ENCODE peak calls at places on chromosomes 4 and X, in six cellular contexts. One of them, this sample, is unnamed.

GRCh38 chr4:15400911-15401671 is 26.7 kb upstream of the C1QTNF7 start:
- DNase-seq in EL: peak
- DNase-seq in NCI-H2081: no peak
- DNase-seq in mesenchymal stem cell: peak
- DNase-seq in endothelial cell: no peak
- DNase-seq in NCI-H1092 treated with DMSO at 0.1 percent for 48 hours: no peak
- DNase-seq in this sample: no peak

GRCh38 chr4:3402409-3403103 is 39.2 kb upstream of the HGFAC start:
- DNase-seq in EL: peak
- DNase-seq in NCI-H2081: no peak
- DNase-seq in mesenchymal stem cell: peak
- DNase-seq in endothelial cell: no peak
- DNase-seq in NCI-H1092 treated with DMSO at 0.1 percent for 48 hours: no peak
- DNase-seq in this sample: no peak

GRCh38 chr4:125265846-125266245 is 48.9 kb upstream of the FAT4 start:
- DNase-seq in EL: no peak
- DNase-seq in NCI-H2081: no peak
- DNase-seq in mesenchymal stem cell: no peak
- DNase-seq in endothelial cell: no peak
- DNase-seq in NCI-H1092 treated with DMSO at 0.1 percent for 48 hours: no peak
- DNase-seq in this sample: no peak

GRCh38 chrX:13658602-13659001 is 5.7 kb downstream of the TCEANC start:
- DNase-seq in EL: peak
- DNase-seq in NCI-H2081: peak
- DNase-seq in mesenchymal stem cell: peak
- DNase-seq in endothelial cell: no peak
- DNase-seq in NCI-H1092 treated with DMSO at 0.1 percent for 48 hours: peak
- DNase-seq in this sample: peak

GRCh38 chr4:166144607-166145006 is 271.6 kb downstream of the TLL1 start:
- DNase-seq in EL: peak
- DNase-seq in NCI-H2081: no peak
- DNase-seq in mesenchymal stem cell: no peak
- DNase-seq in endothelial cell: no peak
- DNase-seq in NCI-H1092 treated with DMSO at 0.1 percent for 48 hours: no peak
- DNase-seq in this sample: no peak

GRCh38 chr4:48139688-48140087 is 5.6 kb upstream of the TXK start:
- DNase-seq in EL: peak
- DNase-seq in NCI-H2081: peak
- DNase-seq in mesenchymal stem cell: peak
- DNase-seq in endothelial cell: no peak
- DNase-seq in NCI-H1092 treated with DMSO at 0.1 percent for 48 hours: no peak
- DNase-seq in this sample: no peak

GRCh38 chr4:42417491-42417890 is 20.2 kb downstream of the SHISA3 start:
- DNase-seq in EL: no peak
- DNase-seq in NCI-H2081: no peak
- DNase-seq in mesenchymal stem cell: no peak
- DNase-seq in endothelial cell: no peak
- DNase-seq in NCI-H1092 treated with DMSO at 0.1 percent for 48 hours: no peak
- DNase-seq in this sample: no peak

GRCh38 chr4:54100607-54101189 is 735 bp downstream of the GSX2 start:
- DNase-seq in EL: peak
- DNase-seq in NCI-H2081: no peak
- DNase-seq in mesenchymal stem cell: no peak
- DNase-seq in endothelial cell: no peak
- DNase-seq in NCI-H1092 treated with DMSO at 0.1 percent for 48 hours: no peak
- DNase-seq in this sample: no peak

GRCh38 chr4:99946346-99947189 is at the start of gene DNAJB14:
- DNase-seq in EL: peak
- DNase-seq in NCI-H2081: peak
- DNase-seq in mesenchymal stem cell: peak
- DNase-seq in endothelial cell: peak
- DNase-seq in NCI-H1092 treated with DMSO at 0.1 percent for 48 hours: peak
- DNase-seq in this sample: peak

GRCh38 chrX:137166591-137166990 is 132.8 kb upstream of the GPR101 start:
- DNase-seq in EL: no peak
- DNase-seq in NCI-H2081: no peak
- DNase-seq in mesenchymal stem cell: no peak
- DNase-seq in endothelial cell: peak
- DNase-seq in NCI-H1092 treated with DMSO at 0.1 percent for 48 hours: peak
- DNase-seq in this sample: no peak

GRCh38 chr4:76996445-76996844 is 46.9 kb downstream of the SEPTIN11 start:
- DNase-seq in EL: no peak
- DNase-seq in NCI-H2081: no peak
- DNase-seq in mesenchymal stem cell: no peak
- DNase-seq in endothelial cell: no peak
- DNase-seq in NCI-H1092 treated with DMSO at 0.1 percent for 48 hours: no peak
- DNase-seq in this sample: no peak

GRCh38 chr4:89245459-89245858 is 62.1 kb downstream of the GPRIN3 start:
- DNase-seq in EL: no peak
- DNase-seq in NCI-H2081: peak
- DNase-seq in mesenchymal stem cell: peak
- DNase-seq in endothelial cell: no peak
- DNase-seq in NCI-H1092 treated with DMSO at 0.1 percent for 48 hours: peak
- DNase-seq in this sample: no peak

GRCh38 chr4:38523524-38524448 is 140.2 kb upstream of the KLF3 start:
- DNase-seq in EL: no peak
- DNase-seq in NCI-H2081: no peak
- DNase-seq in mesenchymal stem cell: no peak
- DNase-seq in endothelial cell: no peak
- DNase-seq in NCI-H1092 treated with DMSO at 0.1 percent for 48 hours: no peak
- DNase-seq in this sample: no peak

GRCh38 chr4:6362896-6363295 is 93.2 kb downstream of the WFS1 start:
- DNase-seq in EL: peak
- DNase-seq in NCI-H2081: no peak
- DNase-seq in mesenchymal stem cell: peak
- DNase-seq in endothelial cell: peak
- DNase-seq in NCI-H1092 treated with DMSO at 0.1 percent for 48 hours: no peak
- DNase-seq in this sample: no peak

GRCh38 chr4:6749340-6750171 is 33.0 kb upstream of the KIAA0232 start:
- DNase-seq in EL: peak
- DNase-seq in NCI-H2081: no peak
- DNase-seq in mesenchymal stem cell: peak
- DNase-seq in endothelial cell: no peak
- DNase-seq in NCI-H1092 treated with DMSO at 0.1 percent for 48 hours: no peak
- DNase-seq in this sample: no peak

GRCh38 chr4:38983756-38984647 is 48.2 kb downstream of the TMEM156 start:
- DNase-seq in EL: peak
- DNase-seq in NCI-H2081: no peak
- DNase-seq in mesenchymal stem cell: peak
- DNase-seq in endothelial cell: no peak
- DNase-seq in NCI-H1092 treated with DMSO at 0.1 percent for 48 hours: no peak
- DNase-seq in this sample: no peak

GRCh38 chrX:153499876-153500275 is 5.1 kb downstream of the BGN start:
- DNase-seq in EL: no peak
- DNase-seq in NCI-H2081: no peak
- DNase-seq in mesenchymal stem cell: no peak
- DNase-seq in endothelial cell: no peak
- DNase-seq in NCI-H1092 treated with DMSO at 0.1 percent for 48 hours: no peak
- DNase-seq in this sample: no peak

GRCh38 chrX:139862208-139862607 is 70.6 kb downstream of the ATP11C start:
- DNase-seq in EL: no peak
- DNase-seq in NCI-H2081: no peak
- DNase-seq in mesenchymal stem cell: no peak
- DNase-seq in endothelial cell: no peak
- DNase-seq in NCI-H1092 treated with DMSO at 0.1 percent for 48 hours: no peak
- DNase-seq in this sample: no peak

GRCh38 chr4:127601029-127601428 is 31.7 kb upstream of the INTU start:
- DNase-seq in EL: no peak
- DNase-seq in NCI-H2081: no peak
- DNase-seq in mesenchymal stem cell: peak
- DNase-seq in endothelial cell: no peak
- DNase-seq in NCI-H1092 treated with DMSO at 0.1 percent for 48 hours: peak
- DNase-seq in this sample: no peak

GRCh38 chr4:73234712-73235111 is 23.9 kb downstream of the ANKRD17 start:
- DNase-seq in EL: no peak
- DNase-seq in NCI-H2081: no peak
- DNase-seq in mesenchymal stem cell: no peak
- DNase-seq in endothelial cell: no peak
- DNase-seq in NCI-H1092 treated with DMSO at 0.1 percent for 48 hours: no peak
- DNase-seq in this sample: no peak

GRCh38 chrX:341541-342101 is 23.0 kb upstream of the GTPBP6 start:
- DNase-seq in EL: no peak
- DNase-seq in NCI-H2081: no peak
- DNase-seq in mesenchymal stem cell: no peak
- DNase-seq in endothelial cell: no peak
- DNase-seq in NCI-H1092 treated with DMSO at 0.1 percent for 48 hours: no peak
- DNase-seq in this sample: no peak

This sample was measured in NCI-H2227 treated with DMSO at 0.1 percent for 48 hours.